ENCODE peak calls at places on chromosomes 6 and 20, in five cellular contexts. T is esophagus squamous epithelium, Q is heart left ventricle, Z is HepG2, C is HCT116. I is an unnamed sample.

GRCh38 chr20:62405108-62405980 is 1.7 kb downstream of the CABLES2 start:
- DNase-seq in T (no peak), C (no peak), Q (peak), Z (peak), I (peak)

GRCh38 chr20:32674362-32674789 is 635 bp upstream of the C20orf203 start:
- DNase-seq in T (no peak), C (peak), Z (peak), Q (no peak), I (peak)

GRCh38 chr20:50039706-50040431 is 57.1 kb downstream of the SNAI1 start:
- DNase-seq in Z (no peak), T (no peak), Q (no peak), C (no peak), I (peak)

GRCh38 chr20:33262658-33263065 is 20.4 kb upstream of the BPIFB1 start:
- DNase-seq in Z (peak), T (no peak), C (peak), Q (no peak), I (peak)

GRCh38 chr6:51568771-51569170 is 518.6 kb downstream of the PKHD1 start:
- DNase-seq in C (no peak), Q (no peak), Z (no peak), T (no peak), I (no peak)

GRCh38 chr6:27623103-27623502 is 150.2 kb upstream of the ZNF184 start:
- DNase-seq in Z (no peak), C (no peak), Q (no peak), T (no peak), I (no peak)

GRCh38 chr6:3213334-3213695 is 14.1 kb downstream of the TUBB2B start:
- DNase-seq in C (no peak), T (no peak), Q (no peak), Z (no peak), I (no peak)

GRCh38 chr6:12083763-12084162 is 71.7 kb downstream of the HIVEP1 start:
- DNase-seq in Q (no peak), Z (no peak), T (no peak), C (no peak), I (no peak)

GRCh38 chr6:139028658-139029469 is at the start of gene ABRACL:
- DNase-seq in Q (peak), T (peak), Z (no peak), C (peak), I (peak)

GRCh38 chr6:36224918-36225461 is 28.4 kb downstream of the BRPF3 start:
- DNase-seq in Z (no peak), T (no peak), C (no peak), Q (no peak), I (peak)

GRCh38 chr6:30682181-30683117 is 4.0 kb downstream of the PPP1R18 start:
- DNase-seq in Z (peak), C (no peak), Q (peak), T (peak), I (peak)
- TF ChIP-seq POLR2A in Z (no peak), C (no peak), Q (peak), T (no peak), I (no peak)

GRCh38 chr6:113067612-113068262 is 720.6 kb downstream of the RFPL4B start:
- DNase-seq in C (no peak), Z (no peak), Q (no peak), T (no peak), I (no peak)

GRCh38 chr6:113060664-113061063 is 713.5 kb downstream of the RFPL4B start:
- DNase-seq in T (no peak), Z (no peak), Q (no peak), C (no peak), I (no peak)

GRCh38 chr6:113068569-113068968 is 721.4 kb downstream of the RFPL4B start:
- DNase-seq in C (no peak), Z (no peak), Q (no peak), T (no peak), I (no peak)

GRCh38 chr6:113065606-113066005 is 718.5 kb downstream of the RFPL4B start:
- DNase-seq in T (no peak), C (no peak), Z (peak), Q (no peak), I (no peak)
- TF ChIP-seq CTCF in T (no peak), C (no peak), Z (no peak), Q (no peak), I (no peak)

GRCh38 chr20:45833030-45833882 is at the start of gene SNX21:
- DNase-seq in T (no peak), C (no peak), Q (peak), Z (peak), I (peak)
- TF ChIP-seq POLR2A in T (no peak), C (no peak), Q (peak), Z (peak), I (no peak)

DNA sequence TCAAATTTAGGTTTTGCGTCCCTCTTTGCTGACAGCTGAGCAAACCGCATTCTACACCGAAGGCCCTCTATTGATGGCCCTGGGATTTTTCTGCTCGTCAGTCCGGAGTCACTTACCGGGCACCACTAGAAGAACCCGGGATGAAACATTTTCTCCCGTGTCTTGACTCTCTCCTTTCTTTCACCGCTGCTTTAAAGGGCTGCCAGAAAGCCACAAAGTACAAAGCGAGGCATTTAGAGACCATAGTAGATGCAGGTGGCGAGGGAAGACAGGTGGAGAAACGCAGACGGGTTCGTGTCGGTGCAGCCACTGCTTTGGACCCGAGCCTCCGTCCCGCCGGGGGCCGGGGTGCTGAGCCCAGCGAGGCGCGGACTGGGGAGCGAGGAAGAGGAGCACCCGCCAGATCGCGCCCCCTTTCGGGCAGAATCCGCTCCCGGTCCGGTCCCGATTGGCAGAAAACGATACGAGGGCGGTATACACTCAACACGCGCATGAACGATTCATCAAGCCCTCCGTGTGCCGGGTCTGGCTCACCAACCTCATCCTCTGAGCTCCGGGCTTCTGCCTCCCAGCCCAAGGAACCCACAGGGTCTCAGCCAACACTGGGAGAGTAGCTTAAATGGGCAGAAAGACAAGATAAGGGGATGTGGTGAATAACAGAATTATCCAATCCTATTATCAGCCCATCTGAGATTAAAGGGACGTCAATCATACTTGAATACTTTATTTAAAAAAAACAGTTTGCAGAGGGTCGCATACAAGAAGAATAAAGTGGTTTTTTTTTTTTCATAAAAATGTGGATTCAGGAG is 84.9 kb downstream of the TRIM27 start:
- DNase-seq in T (no peak), Q (peak), C (peak), Z (peak), I (peak)
- TF ChIP-seq CTCF in T (peak), Q (peak), C (peak), Z (peak), I (peak)

GRCh38 chr20:47149939-47150338 is 206.6 kb downstream of the ZMYND8 start:
- DNase-seq in T (no peak), Q (no peak), Z (no peak), C (no peak), I (no peak)

GRCh38 chr20:47150403-47151152 is 205.9 kb downstream of the ZMYND8 start:
- DNase-seq in Z (peak), Q (peak), T (no peak), C (peak), I (peak)

GRCh38 chr20:47152078-47152477 is 204.4 kb downstream of the ZMYND8 start:
- DNase-seq in Q (no peak), Z (peak), C (no peak), T (no peak), I (no peak)

GRCh38 chr20:47156431-47156841 is 200.1 kb downstream of the ZMYND8 start:
- DNase-seq in Z (no peak), Q (no peak), C (no peak), T (no peak), I (no peak)

DNA sequence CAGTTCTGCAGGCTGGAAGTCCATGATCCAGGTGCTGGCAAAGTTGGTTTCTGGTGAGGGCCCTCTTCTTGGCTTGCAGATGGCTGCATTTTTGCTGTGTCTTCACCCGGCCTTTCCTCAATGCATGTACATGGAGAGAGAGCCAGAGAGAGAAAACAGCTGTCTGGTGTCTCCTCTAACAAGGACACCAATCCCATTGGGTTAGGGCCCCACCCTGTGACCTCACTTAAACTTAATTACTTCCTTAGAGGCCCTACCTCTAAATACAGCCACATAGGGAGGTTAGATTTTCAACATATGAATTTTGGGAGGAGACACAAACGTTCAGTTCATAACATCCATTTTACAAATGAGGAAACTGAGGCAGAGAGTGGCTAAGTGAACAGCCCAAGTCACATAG is 202.4 kb downstream of the ZMYND8 start:
- DNase-seq in C (no peak), Q (no peak), T (no peak), Z (no peak), I (no peak)
- TF ChIP-seq POLR2A in C (no peak), Q (no peak), T (no peak), Z (no peak), I (no peak)

GRCh38 chr20:36405255-36405654 is 99.1 kb downstream of the DLGAP4 start:
- DNase-seq in T (no peak), Z (no peak), C (no peak), Q (no peak), I (no peak)
- TF ChIP-seq CTCF in T (no peak), Z (no peak), C (no peak), Q (no peak), I (no peak)

GRCh38 chr20:3045816-3046676 is at the start of gene MRPS26:
- DNase-seq in Z (peak), C (peak), T (peak), Q (peak), I (peak)
- TF ChIP-seq POLR2A in Z (peak), C (peak), T (peak), Q (peak), I (peak)

GRCh38 chr6:163773646-163774045 is 359.1 kb downstream of the QKI start:
- DNase-seq in C (no peak), T (no peak), Q (no peak), Z (no peak), I (no peak)

GRCh38 chr6:163776549-163777378 is 362.2 kb downstream of the QKI start:
- DNase-seq in Q (no peak), Z (no peak), C (no peak), T (no peak), I (no peak)

GRCh38 chr6:163774485-163774884 is 360.0 kb downstream of the QKI start:
- DNase-seq in C (no peak), Z (no peak), T (no peak), Q (no peak), I (no peak)

GRCh38 chr6:163777379-163777686 is 362.8 kb downstream of the QKI start:
- DNase-seq in T (no peak), Z (no peak), Q (no peak), C (no peak), I (no peak)

DNA sequence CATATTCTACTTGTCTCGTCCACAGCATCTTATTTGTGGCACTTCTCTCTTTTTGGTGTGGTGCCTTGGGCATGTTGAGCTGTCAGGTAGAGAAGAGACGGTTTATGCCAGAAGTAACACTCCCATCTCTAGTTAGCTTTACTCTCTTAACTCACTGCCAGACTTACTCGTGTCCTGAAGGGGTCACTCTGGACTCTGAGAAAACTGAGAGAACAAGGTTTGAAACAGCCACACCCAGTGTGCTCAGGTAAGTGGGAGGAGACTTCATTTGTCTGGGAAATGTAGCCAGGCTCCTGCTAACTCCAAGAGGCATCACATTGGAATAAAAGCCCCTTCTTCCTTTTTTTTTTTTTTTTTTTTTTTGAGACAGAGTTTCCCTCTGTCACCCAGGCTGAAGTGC is 360.8 kb downstream of the QKI start:
- DNase-seq in T (no peak), Z (no peak), Q (no peak), C (no peak), I (no peak)
- TF ChIP-seq CTCF in T (no peak), Z (no peak), Q (no peak), C (no peak), I (no peak)

GRCh38 chr6:20432692-20433091 is 31.0 kb downstream of the E2F3 start:
- DNase-seq in Z (no peak), C (no peak), T (no peak), Q (no peak), I (no peak)

GRCh38 chr6:20436719-20437118 is 35.0 kb downstream of the E2F3 start:
- DNase-seq in T (no peak), Z (no peak), Q (no peak), C (no peak), I (no peak)

GRCh38 chr6:20433929-20434328 is 32.2 kb downstream of the E2F3 start:
- DNase-seq in C (no peak), Z (no peak), Q (no peak), T (no peak), I (no peak)

GRCh38 chr6:20437639-20438038 is 36.0 kb downstream of the E2F3 start:
- DNase-seq in Q (no peak), T (no peak), C (no peak), Z (no peak), I (no peak)

DNA sequence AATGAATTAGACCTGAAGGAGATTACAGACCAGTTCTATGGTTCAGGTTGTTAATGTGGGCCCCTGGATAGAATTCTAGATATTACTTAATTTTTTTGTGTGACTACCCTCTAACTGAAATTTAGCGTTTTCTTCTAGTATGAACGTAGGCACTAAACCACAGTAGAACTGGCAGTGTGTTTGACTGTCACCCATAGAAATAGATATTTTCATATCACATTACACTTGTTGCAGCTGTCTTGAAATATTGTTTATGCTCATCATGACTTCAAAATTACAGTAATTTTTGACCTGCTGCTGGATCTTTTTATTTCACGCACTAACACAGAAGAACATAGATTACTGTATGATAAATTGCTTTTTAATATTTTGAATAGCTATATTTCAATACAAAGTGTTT is 31.6 kb downstream of the E2F3 start:
- DNase-seq in Z (no peak), C (no peak), T (no peak), Q (no peak), I (no peak)
- TF ChIP-seq POLR2A in Z (no peak), C (no peak), T (no peak), Q (no peak), I (no peak)